ENCODE peak calls at places on chromosomes 11 and 22, in seven cellular contexts. One of them, this sample, is unnamed.

GRCh38 chr11:61609970-61610347 is 29.1 kb upstream of the SYT7 start:
- DNase-seq in lower lobe of right lung: no peak
- DNase-seq in AG09309: no peak
- DNase-seq in AG04450: no peak
- DNase-seq in astrocyte of the cerebellum: no peak
- DNase-seq in endodermal cell: peak
- DNase-seq in upper lobe of right lung: no peak
- DNase-seq in this sample: no peak

GRCh38 chr11:116731097-116731761 is 41.6 kb downstream of the BUD13 start:
- DNase-seq in lower lobe of right lung: no peak
- DNase-seq in upper lobe of right lung: peak
- DNase-seq in AG04450: no peak
- DNase-seq in astrocyte of the cerebellum: no peak
- DNase-seq in AG09309: no peak
- DNase-seq in endodermal cell: peak
- DNase-seq in this sample: no peak

GRCh38 chr11:8256271-8257002 is 7.2 kb downstream of the LMO1 start:
- DNase-seq in astrocyte of the cerebellum: no peak
- DNase-seq in lower lobe of right lung: peak
- DNase-seq in AG04450: no peak
- DNase-seq in AG09309: no peak
- DNase-seq in endodermal cell: no peak
- DNase-seq in upper lobe of right lung: peak
- DNase-seq in this sample: no peak

GRCh38 chr11:12179019-12179418 is 68.6 kb downstream of the MICAL2 start:
- DNase-seq in astrocyte of the cerebellum: no peak
- DNase-seq in lower lobe of right lung: peak
- DNase-seq in upper lobe of right lung: peak
- DNase-seq in endodermal cell: peak
- DNase-seq in AG04450: no peak
- DNase-seq in AG09309: no peak
- DNase-seq in this sample: no peak

GRCh38 chr11:71210861-71211260 is 41.5 kb downstream of the SHANK2 start:
- DNase-seq in astrocyte of the cerebellum: no peak
- DNase-seq in upper lobe of right lung: peak
- DNase-seq in AG04450: no peak
- DNase-seq in lower lobe of right lung: no peak
- DNase-seq in endodermal cell: no peak
- DNase-seq in AG09309: no peak
- DNase-seq in this sample: no peak

GRCh38 chr22:17665884-17666283 is 27.3 kb downstream of the BCL2L13 start:
- DNase-seq in astrocyte of the cerebellum: no peak
- DNase-seq in lower lobe of right lung: no peak
- DNase-seq in upper lobe of right lung: no peak
- DNase-seq in AG09309: no peak
- DNase-seq in endodermal cell: no peak
- DNase-seq in AG04450: no peak
- DNase-seq in this sample: no peak

GRCh38 chr11:71151561-71151960 is 100.8 kb downstream of the SHANK2 start:
- DNase-seq in upper lobe of right lung: peak
- DNase-seq in astrocyte of the cerebellum: no peak
- DNase-seq in endodermal cell: no peak
- DNase-seq in AG04450: no peak
- DNase-seq in lower lobe of right lung: no peak
- DNase-seq in AG09309: no peak
- DNase-seq in this sample: no peak

GRCh38 chr11:86999859-87000753 is 37.6 kb upstream of the TMEM135 start:
- DNase-seq in endodermal cell: peak
- DNase-seq in AG09309: no peak
- DNase-seq in AG04450: no peak
- DNase-seq in astrocyte of the cerebellum: peak
- DNase-seq in upper lobe of right lung: no peak
- DNase-seq in lower lobe of right lung: no peak
- DNase-seq in this sample: no peak

GRCh38 chr11:14342906-14343305 is 16.1 kb downstream of the RRAS2 start:
- DNase-seq in AG04450: peak
- DNase-seq in upper lobe of right lung: no peak
- DNase-seq in endodermal cell: no peak
- DNase-seq in AG09309: no peak
- DNase-seq in lower lobe of right lung: no peak
- DNase-seq in astrocyte of the cerebellum: no peak
- DNase-seq in this sample: no peak

GRCh38 chr11:103433380-103433779 is 324.2 kb downstream of the DYNC2H1 start:
- DNase-seq in upper lobe of right lung: no peak
- DNase-seq in AG04450: peak
- DNase-seq in endodermal cell: no peak
- DNase-seq in astrocyte of the cerebellum: peak
- DNase-seq in lower lobe of right lung: no peak
- DNase-seq in AG09309: peak
- DNase-seq in this sample: no peak

GRCh38 chr11:40391679-40392078 is 1067.8 kb downstream of the LRRC4C start:
- DNase-seq in astrocyte of the cerebellum: no peak
- DNase-seq in AG04450: no peak
- DNase-seq in upper lobe of right lung: no peak
- DNase-seq in lower lobe of right lung: no peak
- DNase-seq in endodermal cell: no peak
- DNase-seq in AG09309: no peak
- DNase-seq in this sample: no peak

GRCh38 chr11:111477898-111478297 is 34.3 kb downstream of the BTG4 start:
- DNase-seq in AG09309: no peak
- DNase-seq in astrocyte of the cerebellum: no peak
- DNase-seq in upper lobe of right lung: no peak
- DNase-seq in endodermal cell: no peak
- DNase-seq in lower lobe of right lung: no peak
- DNase-seq in AG04450: no peak
- DNase-seq in this sample: no peak

GRCh38 chr22:27253108-27253507 is 548.4 kb downstream of the MN1 start:
- DNase-seq in endodermal cell: no peak
- DNase-seq in AG04450: no peak
- DNase-seq in lower lobe of right lung: no peak
- DNase-seq in upper lobe of right lung: no peak
- DNase-seq in astrocyte of the cerebellum: no peak
- DNase-seq in AG09309: no peak
- DNase-seq in this sample: no peak

GRCh38 chr22:27251563-27251962 is 550.0 kb downstream of the MN1 start:
- DNase-seq in endodermal cell: no peak
- DNase-seq in upper lobe of right lung: no peak
- DNase-seq in AG04450: no peak
- DNase-seq in lower lobe of right lung: no peak
- DNase-seq in astrocyte of the cerebellum: no peak
- DNase-seq in AG09309: no peak
- DNase-seq in this sample: no peak

GRCh38 chr22:27253541-27253940 is 548.0 kb downstream of the MN1 start:
- DNase-seq in endodermal cell: no peak
- DNase-seq in AG09309: no peak
- DNase-seq in upper lobe of right lung: no peak
- DNase-seq in astrocyte of the cerebellum: no peak
- DNase-seq in lower lobe of right lung: no peak
- DNase-seq in AG04450: no peak
- DNase-seq in this sample: no peak

GRCh38 chr22:27250418-27250817 is 551.1 kb downstream of the MN1 start:
- DNase-seq in AG04450: no peak
- DNase-seq in upper lobe of right lung: no peak
- DNase-seq in AG09309: no peak
- DNase-seq in astrocyte of the cerebellum: no peak
- DNase-seq in endodermal cell: no peak
- DNase-seq in lower lobe of right lung: no peak
- DNase-seq in this sample: no peak

DNA sequence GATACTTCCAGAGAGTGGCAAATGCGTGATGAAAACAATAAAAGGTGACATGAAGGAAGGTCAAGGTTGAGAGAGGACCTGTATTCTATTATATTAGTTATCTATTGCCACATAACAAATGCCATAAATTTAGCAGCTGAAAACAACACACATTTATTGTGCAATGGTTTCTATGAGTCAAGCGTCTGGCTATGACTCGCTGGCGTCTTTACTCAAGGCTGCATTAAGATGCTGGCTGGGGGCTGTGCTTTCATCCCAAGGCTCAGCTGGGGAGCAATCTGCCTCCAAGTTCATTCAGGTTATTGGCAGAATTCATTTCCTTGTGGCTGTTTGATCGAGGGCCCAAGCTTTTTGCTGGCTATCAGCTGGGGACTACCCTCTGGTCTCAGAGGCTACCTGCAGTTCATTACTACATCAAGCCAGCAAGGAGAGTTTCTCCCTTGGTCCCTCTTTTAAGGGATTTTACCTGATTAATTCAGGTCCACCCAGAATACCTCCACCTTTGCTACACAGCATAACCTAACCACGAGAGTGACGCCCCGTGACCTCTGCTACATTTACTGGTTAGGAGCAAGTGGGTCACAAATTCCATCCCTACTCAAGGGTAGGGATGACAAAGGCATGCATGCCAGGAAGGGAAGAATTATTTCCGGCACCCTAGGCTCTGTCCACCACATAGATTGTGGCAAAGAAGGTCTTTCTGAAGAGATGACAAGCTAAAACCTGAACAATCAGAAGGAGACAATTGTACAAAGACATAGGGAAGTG is 549.1 kb downstream of the MN1 start:
- DNase-seq in lower lobe of right lung: no peak
- DNase-seq in upper lobe of right lung: no peak
- DNase-seq in AG04450: peak
- DNase-seq in AG09309: peak
- DNase-seq in astrocyte of the cerebellum: peak
- DNase-seq in endodermal cell: no peak
- DNase-seq in this sample: no peak
- H3K4me3 ChIP-seq in lower lobe of right lung: no peak
- H3K4me3 ChIP-seq in upper lobe of right lung: no peak
- H3K4me3 ChIP-seq in AG04450: no peak
- H3K4me3 ChIP-seq in AG09309: no peak
- H3K4me3 ChIP-seq in astrocyte of the cerebellum: no peak
- H3K4me3 ChIP-seq in endodermal cell: no peak
- H3K4me3 ChIP-seq in this sample: no peak

DNA sequence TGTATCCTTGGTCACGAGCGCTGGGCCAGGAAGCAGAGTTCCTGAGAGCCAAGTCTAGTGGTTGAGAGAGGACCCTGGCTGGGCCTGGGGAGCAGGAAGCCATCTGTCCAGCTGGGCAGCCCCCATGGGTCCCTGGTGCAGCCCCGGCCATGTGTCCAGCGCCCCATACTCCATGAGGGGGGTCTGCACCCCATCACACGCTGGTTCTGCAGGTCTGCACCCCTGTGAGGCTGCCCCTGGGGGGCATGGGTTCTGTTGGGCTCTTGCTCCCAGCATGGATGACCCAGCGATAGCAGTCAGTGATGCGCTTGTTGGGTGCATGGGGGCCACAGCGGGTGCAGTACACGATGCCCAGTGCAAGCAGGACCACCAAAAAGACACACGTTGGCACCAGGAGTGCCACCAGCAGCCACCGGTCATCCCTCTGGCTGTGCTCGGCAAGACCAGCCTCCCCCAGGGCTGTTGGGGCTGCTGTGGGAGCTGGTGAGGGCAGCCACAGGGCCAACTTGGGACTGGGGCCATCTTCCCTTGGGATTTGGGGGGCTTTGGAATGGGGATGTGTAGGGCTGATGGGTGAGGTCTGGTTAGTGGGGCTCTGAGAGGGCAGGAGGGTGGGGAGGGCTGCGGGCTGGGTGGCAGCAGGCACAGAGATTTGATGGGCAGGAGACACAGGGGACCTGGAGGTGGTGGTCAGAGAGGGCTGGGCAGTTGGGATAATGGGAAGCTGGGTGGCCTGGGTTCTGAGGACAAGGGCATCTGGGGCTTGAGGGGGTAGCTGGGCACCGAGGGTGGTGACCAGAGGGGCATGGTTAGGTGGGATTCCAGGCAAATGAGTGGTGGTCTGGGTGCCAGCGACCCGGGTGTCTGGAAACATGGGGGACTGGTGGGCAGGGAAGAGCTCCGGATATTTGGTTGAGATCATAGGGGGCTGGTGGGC is 2.0 kb downstream of the CD248 start:
- DNase-seq in AG04450: no peak
- DNase-seq in upper lobe of right lung: peak
- DNase-seq in endodermal cell: no peak
- DNase-seq in lower lobe of right lung: no peak
- DNase-seq in AG09309: no peak
- DNase-seq in astrocyte of the cerebellum: no peak
- DNase-seq in this sample: no peak
- H3K4me3 ChIP-seq in AG04450: peak
- H3K4me3 ChIP-seq in upper lobe of right lung: peak
- H3K4me3 ChIP-seq in endodermal cell: no peak
- H3K4me3 ChIP-seq in lower lobe of right lung: peak
- H3K4me3 ChIP-seq in AG09309: peak
- H3K4me3 ChIP-seq in astrocyte of the cerebellum: peak
- H3K4me3 ChIP-seq in this sample: no peak

GRCh38 chr11:33259869-33260268 is 2.7 kb downstream of the HIPK3 start:
- DNase-seq in endodermal cell: no peak
- DNase-seq in AG09309: no peak
- DNase-seq in upper lobe of right lung: no peak
- DNase-seq in astrocyte of the cerebellum: no peak
- DNase-seq in lower lobe of right lung: no peak
- DNase-seq in AG04450: no peak
- DNase-seq in this sample: no peak

GRCh38 chr11:33258631-33259184 is 1.5 kb downstream of the HIPK3 start:
- DNase-seq in astrocyte of the cerebellum: no peak
- DNase-seq in upper lobe of right lung: no peak
- DNase-seq in endodermal cell: no peak
- DNase-seq in AG09309: no peak
- DNase-seq in AG04450: no peak
- DNase-seq in lower lobe of right lung: no peak
- DNase-seq in this sample: no peak

GRCh38 chr11:33264926-33265325 is 7.7 kb downstream of the HIPK3 start:
- DNase-seq in upper lobe of right lung: no peak
- DNase-seq in astrocyte of the cerebellum: no peak
- DNase-seq in AG04450: no peak
- DNase-seq in endodermal cell: no peak
- DNase-seq in lower lobe of right lung: no peak
- DNase-seq in AG09309: no peak
- DNase-seq in this sample: no peak

GRCh38 chr11:33263549-33263948 is 6.4 kb downstream of the HIPK3 start:
- DNase-seq in astrocyte of the cerebellum: no peak
- DNase-seq in lower lobe of right lung: no peak
- DNase-seq in endodermal cell: no peak
- DNase-seq in AG04450: no peak
- DNase-seq in upper lobe of right lung: no peak
- DNase-seq in AG09309: no peak
- DNase-seq in this sample: no peak

GRCh38 chr11:33262016-33262638 is 4.9 kb downstream of the HIPK3 start:
- DNase-seq in lower lobe of right lung: no peak
- DNase-seq in AG09309: no peak
- DNase-seq in endodermal cell: no peak
- DNase-seq in upper lobe of right lung: no peak
- DNase-seq in AG04450: no peak
- DNase-seq in astrocyte of the cerebellum: no peak
- DNase-seq in this sample: no peak
- H3K4me3 ChIP-seq in lower lobe of right lung: no peak
- H3K4me3 ChIP-seq in AG09309: no peak
- H3K4me3 ChIP-seq in endodermal cell: no peak
- H3K4me3 ChIP-seq in upper lobe of right lung: no peak
- H3K4me3 ChIP-seq in AG04450: no peak
- H3K4me3 ChIP-seq in astrocyte of the cerebellum: no peak
- H3K4me3 ChIP-seq in this sample: peak

GRCh38 chr11:76232026-76232665 is 25.8 kb upstream of the WNT11 start:
- DNase-seq in AG09309: no peak
- DNase-seq in astrocyte of the cerebellum: no peak
- DNase-seq in endodermal cell: no peak
- DNase-seq in lower lobe of right lung: no peak
- DNase-seq in upper lobe of right lung: no peak
- DNase-seq in AG04450: no peak
- DNase-seq in this sample: peak
- H3K4me3 ChIP-seq in AG09309: no peak
- H3K4me3 ChIP-seq in astrocyte of the cerebellum: no peak
- H3K4me3 ChIP-seq in endodermal cell: no peak
- H3K4me3 ChIP-seq in lower lobe of right lung: no peak
- H3K4me3 ChIP-seq in upper lobe of right lung: no peak
- H3K4me3 ChIP-seq in AG04450: no peak
- H3K4me3 ChIP-seq in this sample: peak

GRCh38 chr22:49011379-49011768 is 816.3 kb downstream of the BRD1 start:
- DNase-seq in astrocyte of the cerebellum: no peak
- DNase-seq in AG04450: no peak
- DNase-seq in lower lobe of right lung: peak
- DNase-seq in AG09309: no peak
- DNase-seq in endodermal cell: peak
- DNase-seq in upper lobe of right lung: no peak
- DNase-seq in this sample: no peak
- H3K4me3 ChIP-seq in astrocyte of the cerebellum: no peak
- H3K4me3 ChIP-seq in AG04450: no peak
- H3K4me3 ChIP-seq in lower lobe of right lung: no peak
- H3K4me3 ChIP-seq in AG09309: no peak
- H3K4me3 ChIP-seq in endodermal cell: no peak
- H3K4me3 ChIP-seq in upper lobe of right lung: no peak
- H3K4me3 ChIP-seq in this sample: no peak

This sample was measured in CD4-positive, CD25-positive, alpha-beta regulatory T cell.